ENCODE peak calls at places on chromosome 6, in eight cellular contexts. One of them, this sample, is unnamed. For H3K4me1, the result is how much of the 10 kb centered on the place peaks cover.

GRCh38 chr6:26195924-26196845 is 109.0 kb downstream of the HFE start:
- DNase-seq in H1: no peak
- DNase-seq in transverse colon: peak
- DNase-seq in sigmoid colon: no peak
- DNase-seq in K562: no peak
- DNase-seq in Panc1: no peak
- DNase-seq in SK-N-SH: no peak
- DNase-seq in HepG2: peak
- DNase-seq in this sample: no peak

GRCh38 chr6:110348956-110349565 is 9.1 kb downstream of the METTL24 start:
- DNase-seq in Panc1: no peak
- DNase-seq in K562: no peak
- DNase-seq in SK-N-SH: peak
- DNase-seq in sigmoid colon: no peak
- DNase-seq in H1: no peak
- DNase-seq in transverse colon: no peak
- DNase-seq in HepG2: no peak
- DNase-seq in this sample: no peak

GRCh38 chr6:52416629-52417151 is 3.5 kb upstream of the EFHC1 start:
- DNase-seq in sigmoid colon: no peak
- DNase-seq in HepG2: peak
- DNase-seq in K562: peak
- DNase-seq in Panc1: no peak
- DNase-seq in SK-N-SH: peak
- DNase-seq in H1: no peak
- DNase-seq in transverse colon: no peak
- DNase-seq in this sample: no peak

GRCh38 chr6:120302041-120302440 is 952.5 kb upstream of the MAN1A1 start:
- DNase-seq in Panc1: no peak
- DNase-seq in transverse colon: no peak
- DNase-seq in K562: no peak
- DNase-seq in HepG2: no peak
- DNase-seq in sigmoid colon: no peak
- DNase-seq in H1: no peak
- DNase-seq in SK-N-SH: no peak
- DNase-seq in this sample: no peak

GRCh38 chr6:25486580-25486979 is 165.4 kb upstream of the SCGN start:
- DNase-seq in HepG2: no peak
- DNase-seq in sigmoid colon: no peak
- DNase-seq in SK-N-SH: peak
- DNase-seq in H1: no peak
- DNase-seq in Panc1: no peak
- DNase-seq in K562: no peak
- DNase-seq in transverse colon: no peak
- DNase-seq in this sample: no peak

GRCh38 chr6:74320715-74321114 is 624.7 kb downstream of the CD109 start:
- DNase-seq in H1: no peak
- DNase-seq in HepG2: no peak
- DNase-seq in Panc1: no peak
- DNase-seq in K562: no peak
- DNase-seq in SK-N-SH: no peak
- DNase-seq in sigmoid colon: no peak
- DNase-seq in transverse colon: no peak
- DNase-seq in this sample: no peak

GRCh38 chr6:159578629-159579028 is 114.4 kb downstream of the SOD2 start:
- DNase-seq in sigmoid colon: no peak
- DNase-seq in HepG2: no peak
- DNase-seq in Panc1: no peak
- DNase-seq in SK-N-SH: no peak
- DNase-seq in K562: no peak
- DNase-seq in transverse colon: no peak
- DNase-seq in H1: no peak
- DNase-seq in this sample: no peak

GRCh38 chr6:159044899-159045727 is at the start of gene TAGAP:
- DNase-seq in H1: no peak
- DNase-seq in HepG2: no peak
- DNase-seq in sigmoid colon: peak
- DNase-seq in SK-N-SH: peak
- DNase-seq in transverse colon: peak
- DNase-seq in K562: no peak
- DNase-seq in Panc1: no peak
- DNase-seq in this sample: no peak

GRCh38 chr6:142296975-142297604 is 4.7 kb upstream of the ADGRG6 start:
- DNase-seq in SK-N-SH: no peak
- DNase-seq in transverse colon: no peak
- DNase-seq in sigmoid colon: no peak
- DNase-seq in Panc1: no peak
- DNase-seq in HepG2: peak
- DNase-seq in H1: no peak
- DNase-seq in K562: no peak
- DNase-seq in this sample: no peak

GRCh38 chr6:156017838-156018237 is 562.2 kb upstream of the NOX3 start:
- DNase-seq in sigmoid colon: no peak
- DNase-seq in H1: no peak
- DNase-seq in HepG2: no peak
- DNase-seq in SK-N-SH: no peak
- DNase-seq in transverse colon: no peak
- DNase-seq in Panc1: no peak
- DNase-seq in K562: no peak
- DNase-seq in this sample: no peak

GRCh38 chr6:144909753-144910280 is 624.7 kb downstream of the UTRN start:
- DNase-seq in Panc1: no peak
- DNase-seq in sigmoid colon: no peak
- DNase-seq in HepG2: no peak
- DNase-seq in transverse colon: no peak
- DNase-seq in H1: no peak
- DNase-seq in K562: no peak
- DNase-seq in SK-N-SH: no peak
- DNase-seq in this sample: no peak

GRCh38 chr6:144908004-144908403 is 622.9 kb downstream of the UTRN start:
- DNase-seq in H1: no peak
- DNase-seq in transverse colon: no peak
- DNase-seq in SK-N-SH: no peak
- DNase-seq in Panc1: no peak
- DNase-seq in HepG2: no peak
- DNase-seq in K562: no peak
- DNase-seq in sigmoid colon: no peak
- DNase-seq in this sample: no peak

GRCh38 chr6:144912474-144912873 is 627.3 kb downstream of the UTRN start:
- DNase-seq in H1: no peak
- DNase-seq in HepG2: no peak
- DNase-seq in K562: no peak
- DNase-seq in SK-N-SH: no peak
- DNase-seq in Panc1: no peak
- DNase-seq in sigmoid colon: no peak
- DNase-seq in transverse colon: no peak
- DNase-seq in this sample: no peak

GRCh38 chr6:144911322-144911721 is 626.2 kb downstream of the UTRN start:
- DNase-seq in H1: no peak
- DNase-seq in K562: no peak
- DNase-seq in transverse colon: no peak
- DNase-seq in sigmoid colon: no peak
- DNase-seq in SK-N-SH: no peak
- DNase-seq in Panc1: no peak
- DNase-seq in HepG2: no peak
- DNase-seq in this sample: no peak
- H3K27ac ChIP-seq in H1: no peak
- H3K27ac ChIP-seq in K562: no peak
- H3K27ac ChIP-seq in transverse colon: no peak
- H3K27ac ChIP-seq in sigmoid colon: no peak
- H3K27ac ChIP-seq in SK-N-SH: no peak
- H3K27ac ChIP-seq in Panc1: no peak
- H3K27ac ChIP-seq in HepG2: no peak
- H3K27ac ChIP-seq in this sample: no peak

GRCh38 chr6:10534418-10534760 is 13.2 kb downstream of the GCNT2 start:
- DNase-seq in Panc1: no peak
- DNase-seq in HepG2: no peak
- DNase-seq in transverse colon: no peak
- DNase-seq in K562: no peak
- DNase-seq in SK-N-SH: no peak
- DNase-seq in H1: no peak
- DNase-seq in sigmoid colon: no peak
- DNase-seq in this sample: no peak

GRCh38 chr6:10529231-10529801 is 8.2 kb downstream of the GCNT2 start:
- DNase-seq in SK-N-SH: no peak
- DNase-seq in transverse colon: no peak
- DNase-seq in K562: no peak
- DNase-seq in sigmoid colon: no peak
- DNase-seq in H1: no peak
- DNase-seq in Panc1: no peak
- DNase-seq in HepG2: peak
- DNase-seq in this sample: peak

GRCh38 chr6:10532392-10532791 is 11.2 kb downstream of the GCNT2 start:
- DNase-seq in HepG2: no peak
- DNase-seq in K562: no peak
- DNase-seq in SK-N-SH: no peak
- DNase-seq in sigmoid colon: no peak
- DNase-seq in transverse colon: no peak
- DNase-seq in H1: no peak
- DNase-seq in Panc1: no peak
- DNase-seq in this sample: no peak

GRCh38 chr6:10531513-10531912 is 10.4 kb downstream of the GCNT2 start:
- DNase-seq in SK-N-SH: no peak
- DNase-seq in Panc1: no peak
- DNase-seq in HepG2: no peak
- DNase-seq in K562: no peak
- DNase-seq in H1: no peak
- DNase-seq in sigmoid colon: no peak
- DNase-seq in transverse colon: no peak
- DNase-seq in this sample: no peak

GRCh38 chr6:10531942-10532341 is 10.8 kb downstream of the GCNT2 start:
- DNase-seq in HepG2: no peak
- DNase-seq in H1: no peak
- DNase-seq in transverse colon: no peak
- DNase-seq in SK-N-SH: no peak
- DNase-seq in sigmoid colon: no peak
- DNase-seq in Panc1: no peak
- DNase-seq in K562: no peak
- DNase-seq in this sample: no peak
- TF ChIP-seq POLR2AphosphoS5 in HepG2: no peak
- TF ChIP-seq POLR2AphosphoS5 in H1: no peak
- TF ChIP-seq POLR2AphosphoS5 in transverse colon: no peak
- TF ChIP-seq POLR2AphosphoS5 in SK-N-SH: no peak
- TF ChIP-seq POLR2AphosphoS5 in sigmoid colon: no peak
- TF ChIP-seq POLR2AphosphoS5 in Panc1: no peak
- TF ChIP-seq POLR2AphosphoS5 in K562: no peak
- TF ChIP-seq POLR2AphosphoS5 in this sample: no peak

DNA sequence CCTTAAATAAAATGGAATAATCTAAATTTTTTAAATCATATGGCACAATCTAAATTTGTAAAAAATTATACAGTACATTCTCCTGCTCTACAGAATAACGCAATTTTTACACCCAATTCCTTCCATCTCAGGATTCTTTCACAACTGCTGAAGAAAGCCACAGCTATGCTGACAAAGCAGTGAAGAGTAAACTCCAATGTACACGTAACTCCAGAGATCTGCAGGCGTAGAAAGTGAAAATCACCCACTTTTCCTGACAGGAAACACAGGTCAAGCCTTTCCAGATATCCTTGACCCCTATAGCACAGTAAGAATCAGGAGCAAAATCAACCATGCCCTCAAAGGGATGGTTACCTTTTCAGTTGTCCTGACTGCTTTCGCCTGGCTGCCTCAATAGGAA is 27.4 kb downstream of the EPHA7 start:
- DNase-seq in transverse colon: no peak
- DNase-seq in Panc1: no peak
- DNase-seq in SK-N-SH: no peak
- DNase-seq in sigmoid colon: no peak
- DNase-seq in K562: no peak
- DNase-seq in H1: no peak
- DNase-seq in HepG2: no peak
- DNase-seq in this sample: no peak
- H3K4me1 ChIP-seq in transverse colon: under half
- H3K4me1 ChIP-seq in Panc1: under half
- H3K4me1 ChIP-seq in SK-N-SH: under half
- H3K4me1 ChIP-seq in sigmoid colon: under half
- H3K4me1 ChIP-seq in K562: under half
- H3K4me1 ChIP-seq in H1: under half
- H3K4me1 ChIP-seq in HepG2: under half
- H3K4me1 ChIP-seq in this sample: under half

GRCh38 chr6:87182940-87183339 is 27.6 kb downstream of the ZNF292 start:
- DNase-seq in HepG2: no peak
- DNase-seq in Panc1: no peak
- DNase-seq in K562: no peak
- DNase-seq in sigmoid colon: no peak
- DNase-seq in transverse colon: no peak
- DNase-seq in H1: no peak
- DNase-seq in SK-N-SH: no peak
- DNase-seq in this sample: no peak

GRCh38 chr6:87181903-87182302 is 26.5 kb downstream of the ZNF292 start:
- DNase-seq in H1: no peak
- DNase-seq in Panc1: no peak
- DNase-seq in sigmoid colon: no peak
- DNase-seq in SK-N-SH: no peak
- DNase-seq in HepG2: no peak
- DNase-seq in transverse colon: no peak
- DNase-seq in K562: no peak
- DNase-seq in this sample: no peak

GRCh38 chr6:87184762-87185250 is 29.4 kb downstream of the ZNF292 start:
- DNase-seq in SK-N-SH: no peak
- DNase-seq in H1: no peak
- DNase-seq in transverse colon: no peak
- DNase-seq in K562: no peak
- DNase-seq in Panc1: no peak
- DNase-seq in HepG2: peak
- DNase-seq in sigmoid colon: no peak
- DNase-seq in this sample: no peak

GRCh38 chr6:87182321-87182720 is 27.0 kb downstream of the ZNF292 start:
- DNase-seq in transverse colon: no peak
- DNase-seq in HepG2: no peak
- DNase-seq in K562: no peak
- DNase-seq in sigmoid colon: no peak
- DNase-seq in SK-N-SH: no peak
- DNase-seq in H1: no peak
- DNase-seq in Panc1: no peak
- DNase-seq in this sample: no peak

GRCh38 chr6:87183687-87184086 is 28.3 kb downstream of the ZNF292 start:
- DNase-seq in H1: no peak
- DNase-seq in transverse colon: no peak
- DNase-seq in sigmoid colon: no peak
- DNase-seq in HepG2: no peak
- DNase-seq in SK-N-SH: no peak
- DNase-seq in Panc1: no peak
- DNase-seq in K562: no peak
- DNase-seq in this sample: no peak
- H3K27ac ChIP-seq in H1: no peak
- H3K27ac ChIP-seq in transverse colon: no peak
- H3K27ac ChIP-seq in sigmoid colon: no peak
- H3K27ac ChIP-seq in HepG2: no peak
- H3K27ac ChIP-seq in SK-N-SH: peak
- H3K27ac ChIP-seq in Panc1: no peak
- H3K27ac ChIP-seq in K562: no peak
- H3K27ac ChIP-seq in this sample: no peak